ENCODE peak calls at places on chromosomes 12 and 14, in ten cellular contexts. One of them, this sample, is unnamed.

GRCh38 chr14:89625208-89625987 is 208.4 kb upstream of the FOXN3 start:
- DNase-seq in esophagus muscularis mucosa: no peak
- DNase-seq in esophagus squamous epithelium: no peak
- DNase-seq in thyroid gland: peak; percentile 60
- DNase-seq in A549: no peak
- DNase-seq in stomach: no peak
- DNase-seq in ovary: peak; percentile 85
- DNase-seq in vagina: no peak
- DNase-seq in body of pancreas: peak; percentile 40
- DNase-seq in IMR-90: no peak
- DNase-seq in this sample: no peak

GRCh38 chr14:74902941-74903705 is 19.9 kb downstream of the RPS6KL1 start:
- DNase-seq in IMR-90: no peak
- DNase-seq in stomach: no peak
- DNase-seq in body of pancreas: no peak
- DNase-seq in A549: no peak
- DNase-seq in esophagus squamous epithelium: no peak
- DNase-seq in thyroid gland: no peak
- DNase-seq in vagina: no peak
- DNase-seq in ovary: no peak
- DNase-seq in esophagus muscularis mucosa: no peak
- DNase-seq in this sample: no peak

GRCh38 chr12:69689638-69690037 is 9.5 kb downstream of the BEST3 start:
- DNase-seq in IMR-90: no peak
- DNase-seq in ovary: no peak
- DNase-seq in esophagus muscularis mucosa: no peak
- DNase-seq in esophagus squamous epithelium: no peak
- DNase-seq in A549: no peak
- DNase-seq in body of pancreas: no peak
- DNase-seq in thyroid gland: no peak
- DNase-seq in vagina: no peak
- DNase-seq in stomach: no peak
- DNase-seq in this sample: no peak

GRCh38 chr12:39660101-39660500 is 40.5 kb upstream of the ABCD2 start:
- DNase-seq in A549: no peak
- DNase-seq in esophagus muscularis mucosa: no peak
- DNase-seq in body of pancreas: no peak
- DNase-seq in thyroid gland: no peak
- DNase-seq in stomach: no peak
- DNase-seq in vagina: no peak
- DNase-seq in esophagus squamous epithelium: no peak
- DNase-seq in IMR-90: no peak
- DNase-seq in ovary: no peak
- DNase-seq in this sample: no peak

GRCh38 chr12:99966429-99966828 is 18.3 kb downstream of the ANKS1B start:
- DNase-seq in stomach: no peak
- DNase-seq in A549: no peak
- DNase-seq in ovary: no peak
- DNase-seq in esophagus muscularis mucosa: no peak
- DNase-seq in IMR-90: no peak
- DNase-seq in vagina: no peak
- DNase-seq in body of pancreas: no peak
- DNase-seq in thyroid gland: no peak
- DNase-seq in esophagus squamous epithelium: no peak
- DNase-seq in this sample: no peak

GRCh38 chr12:132393245-132393795 is 63.9 kb upstream of the GALNT9 start:
- DNase-seq in esophagus muscularis mucosa: no peak
- DNase-seq in ovary: no peak
- DNase-seq in vagina: no peak
- DNase-seq in IMR-90: no peak
- DNase-seq in A549: peak; percentile 95
- DNase-seq in stomach: no peak
- DNase-seq in thyroid gland: no peak
- DNase-seq in esophagus squamous epithelium: no peak
- DNase-seq in body of pancreas: no peak
- DNase-seq in this sample: peak; percentile 33

GRCh38 chr14:104515811-104516780 is 63.5 kb upstream of the C14orf180 start:
- DNase-seq in IMR-90: no peak
- DNase-seq in stomach: peak; percentile 20
- DNase-seq in esophagus muscularis mucosa: peak; percentile 77
- DNase-seq in A549: no peak
- DNase-seq in ovary: no peak
- DNase-seq in thyroid gland: no peak
- DNase-seq in vagina: peak; percentile 79
- DNase-seq in esophagus squamous epithelium: no peak
- DNase-seq in body of pancreas: no peak
- DNase-seq in this sample: no peak

GRCh38 chr14:26730929-26731618 is 133.2 kb upstream of the NOVA1 start:
- DNase-seq in esophagus squamous epithelium: no peak
- DNase-seq in vagina: no peak
- DNase-seq in thyroid gland: peak; percentile 5
- DNase-seq in A549: no peak
- DNase-seq in stomach: no peak
- DNase-seq in ovary: no peak
- DNase-seq in body of pancreas: no peak
- DNase-seq in esophagus muscularis mucosa: no peak
- DNase-seq in IMR-90: peak; percentile 3
- DNase-seq in this sample: no peak

GRCh38 chr12:561908-562593 is 101.2 kb downstream of the NINJ2 start:
- DNase-seq in body of pancreas: no peak
- DNase-seq in thyroid gland: no peak
- DNase-seq in esophagus muscularis mucosa: no peak
- DNase-seq in A549: no peak
- DNase-seq in stomach: no peak
- DNase-seq in IMR-90: no peak
- DNase-seq in vagina: no peak
- DNase-seq in ovary: no peak
- DNase-seq in esophagus squamous epithelium: peak; percentile 35
- DNase-seq in this sample: peak; percentile 86

GRCh38 chr14:46582826-46583225 is 68.8 kb downstream of the RPL10L start:
- DNase-seq in esophagus squamous epithelium: no peak
- DNase-seq in stomach: no peak
- DNase-seq in A549: no peak
- DNase-seq in thyroid gland: no peak
- DNase-seq in esophagus muscularis mucosa: no peak
- DNase-seq in body of pancreas: no peak
- DNase-seq in IMR-90: no peak
- DNase-seq in vagina: no peak
- DNase-seq in ovary: no peak
- DNase-seq in this sample: no peak

GRCh38 chr14:37709419-37710195 is 114.2 kb downstream of the TTC6 start:
- DNase-seq in IMR-90: peak; percentile 39
- DNase-seq in esophagus squamous epithelium: no peak
- DNase-seq in stomach: no peak
- DNase-seq in ovary: no peak
- DNase-seq in vagina: no peak
- DNase-seq in A549: no peak
- DNase-seq in thyroid gland: no peak
- DNase-seq in esophagus muscularis mucosa: no peak
- DNase-seq in body of pancreas: no peak
- DNase-seq in this sample: no peak

GRCh38 chr12:124425667-124426066 is 130.8 kb downstream of the RFLNA start:
- DNase-seq in esophagus squamous epithelium: no peak
- DNase-seq in stomach: no peak
- DNase-seq in body of pancreas: no peak
- DNase-seq in vagina: no peak
- DNase-seq in IMR-90: no peak
- DNase-seq in thyroid gland: no peak
- DNase-seq in ovary: no peak
- DNase-seq in A549: no peak
- DNase-seq in esophagus muscularis mucosa: no peak
- DNase-seq in this sample: no peak
- H3K4me1 ChIP-seq in esophagus squamous epithelium: peaks cover 44% of the 10 kb centered on the region
- H3K4me1 ChIP-seq in stomach: peaks cover 73% of the 10 kb centered on the region
- H3K4me1 ChIP-seq in body of pancreas: peaks cover 32% of the 10 kb centered on the region
- H3K4me1 ChIP-seq in vagina: peaks cover 68% of the 10 kb centered on the region
- H3K4me1 ChIP-seq in IMR-90: peaks cover 37% of the 10 kb centered on the region
- H3K4me1 ChIP-seq in thyroid gland: peaks cover 55% of the 10 kb centered on the region
- H3K4me1 ChIP-seq in ovary: peaks cover 27% of the 10 kb centered on the region
- H3K4me1 ChIP-seq in A549: peaks cover 34% of the 10 kb centered on the region
- H3K4me1 ChIP-seq in esophagus muscularis mucosa: peaks cover 73% of the 10 kb centered on the region
- H3K4me1 ChIP-seq in this sample: peaks cover 37% of the 10 kb centered on the region

GRCh38 chr14:87990687-87991086 is 2.3 kb downstream of the GALC start:
- DNase-seq in IMR-90: no peak
- DNase-seq in A549: no peak
- DNase-seq in esophagus squamous epithelium: no peak
- DNase-seq in stomach: no peak
- DNase-seq in body of pancreas: no peak
- DNase-seq in ovary: peak; percentile 14
- DNase-seq in esophagus muscularis mucosa: no peak
- DNase-seq in vagina: no peak
- DNase-seq in thyroid gland: no peak
- DNase-seq in this sample: no peak

GRCh38 chr14:87989613-87990299 is 3.2 kb downstream of the GALC start:
- DNase-seq in stomach: no peak
- DNase-seq in ovary: no peak
- DNase-seq in vagina: no peak
- DNase-seq in esophagus muscularis mucosa: no peak
- DNase-seq in esophagus squamous epithelium: no peak
- DNase-seq in body of pancreas: no peak
- DNase-seq in IMR-90: no peak
- DNase-seq in A549: no peak
- DNase-seq in thyroid gland: no peak
- DNase-seq in this sample: no peak

GRCh38 chr14:87992720-87993484 is at the start of gene GALC:
- DNase-seq in esophagus squamous epithelium: peak; percentile 79
- DNase-seq in vagina: peak; percentile 91
- DNase-seq in esophagus muscularis mucosa: peak; percentile 99
- DNase-seq in A549: peak; percentile 73
- DNase-seq in body of pancreas: peak; percentile 94
- DNase-seq in thyroid gland: peak; percentile 96
- DNase-seq in IMR-90: peak; percentile 89
- DNase-seq in ovary: peak; percentile 94
- DNase-seq in stomach: peak; percentile 96
- DNase-seq in this sample: peak; percentile 100

GRCh38 chr14:87993485-87993809 is 465 bp upstream of the GALC start:
- DNase-seq in thyroid gland: no peak
- DNase-seq in stomach: no peak
- DNase-seq in ovary: no peak
- DNase-seq in esophagus squamous epithelium: no peak
- DNase-seq in A549: no peak
- DNase-seq in IMR-90: no peak
- DNase-seq in vagina: no peak
- DNase-seq in esophagus muscularis mucosa: no peak
- DNase-seq in body of pancreas: no peak
- DNase-seq in this sample: no peak

DNA sequence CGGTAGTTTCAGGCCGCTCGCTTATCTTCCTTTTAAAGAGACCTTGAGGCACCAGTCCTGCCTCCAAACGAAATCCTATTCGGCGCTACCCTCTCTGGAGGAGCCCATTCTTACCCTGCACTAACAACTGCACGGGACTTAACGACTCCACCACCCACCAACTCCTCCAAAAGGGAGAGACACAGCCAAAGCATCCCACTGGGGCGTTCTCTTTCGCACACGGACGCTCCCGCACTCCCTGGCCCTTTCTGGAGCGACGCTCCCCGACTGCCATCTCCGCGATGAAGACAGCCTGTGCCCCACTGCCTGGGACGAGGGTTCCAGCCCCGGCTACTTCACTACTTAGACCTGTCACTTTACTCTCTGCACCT is 648 bp downstream of the GALC start:
- DNase-seq in thyroid gland: no peak
- DNase-seq in stomach: no peak
- DNase-seq in esophagus muscularis mucosa: no peak
- DNase-seq in A549: no peak
- DNase-seq in ovary: no peak
- DNase-seq in IMR-90: peak; percentile 11
- DNase-seq in vagina: no peak
- DNase-seq in body of pancreas: no peak
- DNase-seq in esophagus squamous epithelium: no peak
- DNase-seq in this sample: no peak
- TF ChIP-seq POLR2A in thyroid gland: no peak
- TF ChIP-seq POLR2A in stomach: no peak
- TF ChIP-seq POLR2A in esophagus muscularis mucosa: no peak
- TF ChIP-seq POLR2A in A549: no peak
- TF ChIP-seq POLR2A in ovary: no peak
- TF ChIP-seq POLR2A in IMR-90: no peak
- TF ChIP-seq POLR2A in vagina: no peak
- TF ChIP-seq POLR2A in body of pancreas: no peak
- TF ChIP-seq POLR2A in esophagus squamous epithelium: no peak
- TF ChIP-seq POLR2A in this sample: no peak

GRCh38 chr14:68361231-68361630 is 431.6 kb downstream of the ZFP36L1 start:
- DNase-seq in body of pancreas: peak; percentile 41
- DNase-seq in IMR-90: peak; percentile 43
- DNase-seq in A549: no peak
- DNase-seq in thyroid gland: peak; percentile 65
- DNase-seq in stomach: no peak
- DNase-seq in esophagus squamous epithelium: no peak
- DNase-seq in ovary: peak; percentile 27
- DNase-seq in esophagus muscularis mucosa: no peak
- DNase-seq in vagina: no peak
- DNase-seq in this sample: no peak

GRCh38 chr14:68363401-68363800 is 429.5 kb downstream of the ZFP36L1 start:
- DNase-seq in esophagus muscularis mucosa: no peak
- DNase-seq in ovary: no peak
- DNase-seq in stomach: no peak
- DNase-seq in body of pancreas: no peak
- DNase-seq in esophagus squamous epithelium: no peak
- DNase-seq in A549: no peak
- DNase-seq in vagina: no peak
- DNase-seq in IMR-90: no peak
- DNase-seq in thyroid gland: no peak
- DNase-seq in this sample: no peak

GRCh38 chr14:68364823-68365222 is 428.0 kb downstream of the ZFP36L1 start:
- DNase-seq in ovary: no peak
- DNase-seq in A549: no peak
- DNase-seq in vagina: no peak
- DNase-seq in thyroid gland: peak; percentile 21
- DNase-seq in IMR-90: no peak
- DNase-seq in body of pancreas: peak; percentile 32
- DNase-seq in stomach: no peak
- DNase-seq in esophagus squamous epithelium: no peak
- DNase-seq in esophagus muscularis mucosa: no peak
- DNase-seq in this sample: no peak

GRCh38 chr14:68363841-68364711 is 428.8 kb downstream of the ZFP36L1 start:
- DNase-seq in body of pancreas: no peak
- DNase-seq in ovary: peak; percentile 19
- DNase-seq in vagina: no peak
- DNase-seq in esophagus squamous epithelium: no peak
- DNase-seq in A549: no peak
- DNase-seq in stomach: no peak
- DNase-seq in esophagus muscularis mucosa: no peak
- DNase-seq in thyroid gland: no peak
- DNase-seq in IMR-90: peak; percentile 62
- DNase-seq in this sample: peak; percentile 85

GRCh38 chr14:68362841-68363240 is 430.0 kb downstream of the ZFP36L1 start:
- DNase-seq in esophagus muscularis mucosa: no peak
- DNase-seq in vagina: no peak
- DNase-seq in stomach: no peak
- DNase-seq in A549: no peak
- DNase-seq in body of pancreas: no peak
- DNase-seq in IMR-90: no peak
- DNase-seq in ovary: no peak
- DNase-seq in esophagus squamous epithelium: no peak
- DNase-seq in thyroid gland: no peak
- DNase-seq in this sample: no peak
- H3K4me1 ChIP-seq in esophagus muscularis mucosa: peaks cover 69% of the 10 kb centered on the region
- H3K4me1 ChIP-seq in vagina: peaks cover 48% of the 10 kb centered on the region
- H3K4me1 ChIP-seq in stomach: peaks cover 58% of the 10 kb centered on the region
- H3K4me1 ChIP-seq in A549: peaks cover 37% of the 10 kb centered on the region
- H3K4me1 ChIP-seq in body of pancreas: peaks cover 41% of the 10 kb centered on the region
- H3K4me1 ChIP-seq in IMR-90: peaks cover 16% of the 10 kb centered on the region
- H3K4me1 ChIP-seq in ovary: peaks cover 25% of the 10 kb centered on the region
- H3K4me1 ChIP-seq in esophagus squamous epithelium: peaks cover 17% of the 10 kb centered on the region
- H3K4me1 ChIP-seq in thyroid gland: peaks cover 61% of the 10 kb centered on the region
- H3K4me1 ChIP-seq in this sample: peaks cover 65% of the 10 kb centered on the region

GRCh38 chr12:56723889-56724659 is 1.0 kb downstream of the NACA start:
- DNase-seq in thyroid gland: peak; percentile 71
- DNase-seq in ovary: peak; percentile 58
- DNase-seq in vagina: peak; percentile 91
- DNase-seq in IMR-90: peak; percentile 86
- DNase-seq in esophagus squamous epithelium: no peak
- DNase-seq in A549: no peak
- DNase-seq in stomach: peak; percentile 34
- DNase-seq in esophagus muscularis mucosa: peak; percentile 93
- DNase-seq in body of pancreas: peak; percentile 66
- DNase-seq in this sample: no peak
- TF ChIP-seq POLR2A in thyroid gland: no peak
- TF ChIP-seq POLR2A in ovary: no peak
- TF ChIP-seq POLR2A in vagina: peak; percentile 17
- TF ChIP-seq POLR2A in IMR-90: peak; percentile 68
- TF ChIP-seq POLR2A in esophagus squamous epithelium: no peak
- TF ChIP-seq POLR2A in A549: no peak
- TF ChIP-seq POLR2A in stomach: no peak
- TF ChIP-seq POLR2A in esophagus muscularis mucosa: no peak
- TF ChIP-seq POLR2A in body of pancreas: peak; percentile 44
- TF ChIP-seq POLR2A in this sample: no peak

This sample was measured in spleen.